ENCODE peak calls at places on chromosomes 7 and 10, in four cellular contexts. One of them, this sample, is unnamed.
A peak's percentile ranks its signal among the peaks of the same experiment; 100 is the strongest.

GRCh38 chr10:117720931-117721826 is 178.6 kb downstream of the EMX2 start:
- DNase-seq in brain microvascular endothelial cell: no peak
- DNase-seq in heart left ventricle: no peak
- DNase-seq in A549: no peak
- DNase-seq in this sample: no peak

GRCh38 chr7:494261-494687 is 25.4 kb downstream of the PDGFA start:
- DNase-seq in brain microvascular endothelial cell: no peak
- DNase-seq in heart left ventricle: peak; percentile 55
- DNase-seq in A549: no peak
- DNase-seq in this sample: no peak

GRCh38 chr10:27603104-27603503 is 99.0 kb downstream of the RAB18 start:
- DNase-seq in brain microvascular endothelial cell: no peak
- DNase-seq in heart left ventricle: no peak
- DNase-seq in A549: no peak
- DNase-seq in this sample: no peak

GRCh38 chr10:14126697-14127440 is 203.9 kb downstream of the FRMD4A start:
- DNase-seq in brain microvascular endothelial cell: peak; percentile 12
- DNase-seq in heart left ventricle: no peak
- DNase-seq in A549: no peak
- DNase-seq in this sample: no peak

GRCh38 chr10:14758994-14759664 is 15.6 kb downstream of the FAM107B start:
- DNase-seq in brain microvascular endothelial cell: no peak
- DNase-seq in heart left ventricle: no peak
- DNase-seq in A549: peak; percentile 32
- DNase-seq in this sample: no peak

GRCh38 chr7:101673951-101674350 is 44.9 kb upstream of the MYL10 start:
- DNase-seq in brain microvascular endothelial cell: no peak
- DNase-seq in heart left ventricle: no peak
- DNase-seq in A549: no peak
- DNase-seq in this sample: no peak

GRCh38 chr7:27478104-27478503 is 184.6 kb downstream of the HIBADH start:
- DNase-seq in brain microvascular endothelial cell: no peak
- DNase-seq in heart left ventricle: no peak
- DNase-seq in A549: no peak
- DNase-seq in this sample: no peak

GRCh38 chr10:90674927-90675326 is 182.9 kb downstream of the HTR7 start:
- DNase-seq in brain microvascular endothelial cell: peak; percentile 98
- DNase-seq in heart left ventricle: no peak
- DNase-seq in A549: no peak
- DNase-seq in this sample: peak; percentile 98

GRCh38 chr7:81402227-81402626 is 367.6 kb downstream of the HGF start:
- DNase-seq in brain microvascular endothelial cell: peak; percentile 56
- DNase-seq in heart left ventricle: no peak
- DNase-seq in A549: no peak
- DNase-seq in this sample: peak; percentile 42

GRCh38 chr10:73863039-73863817 is 11.1 kb downstream of the CAMK2G start:
- DNase-seq in brain microvascular endothelial cell: no peak
- DNase-seq in heart left ventricle: no peak
- DNase-seq in A549: no peak
- DNase-seq in this sample: no peak

GRCh38 chr10:27687326-27687725 is 58.3 kb downstream of the MKX start:
- DNase-seq in brain microvascular endothelial cell: peak; percentile 27
- DNase-seq in heart left ventricle: no peak
- DNase-seq in A549: no peak
- DNase-seq in this sample: no peak

GRCh38 chr7:22386865-22387264 is 29.9 kb upstream of the RAPGEF5 start:
- DNase-seq in brain microvascular endothelial cell: no peak
- DNase-seq in heart left ventricle: no peak
- DNase-seq in A549: no peak
- DNase-seq in this sample: no peak

GRCh38 chr10:33260403-33261239 is 73.8 kb downstream of the NRP1 start:
- DNase-seq in brain microvascular endothelial cell: no peak
- DNase-seq in heart left ventricle: no peak
- DNase-seq in A549: peak; percentile 77
- DNase-seq in this sample: no peak

GRCh38 chr7:33517191-33517590 is 387.8 kb downstream of the BBS9 start:
- DNase-seq in brain microvascular endothelial cell: no peak
- DNase-seq in heart left ventricle: no peak
- DNase-seq in A549: no peak
- DNase-seq in this sample: no peak

GRCh38 chr10:52031771-52032170 is 282.3 kb upstream of the DKK1 start:
- DNase-seq in brain microvascular endothelial cell: no peak
- DNase-seq in heart left ventricle: no peak
- DNase-seq in A549: no peak
- DNase-seq in this sample: peak; percentile 20

GRCh38 chr7:100127866-100128601 is 1.3 kb downstream of the MBLAC1 start:
- DNase-seq in brain microvascular endothelial cell: no peak
- DNase-seq in heart left ventricle: no peak
- DNase-seq in A549: no peak
- DNase-seq in this sample: no peak

GRCh38 chr10:13784067-13784466 is 197.3 kb downstream of the PRPF18 start:
- DNase-seq in brain microvascular endothelial cell: peak; percentile 67
- DNase-seq in heart left ventricle: no peak
- DNase-seq in A549: no peak
- DNase-seq in this sample: no peak

GRCh38 chr10:132654708-132655661 is 117.4 kb downstream of the INPP5A start:
- DNase-seq in brain microvascular endothelial cell: peak; percentile 50
- DNase-seq in heart left ventricle: no peak
- DNase-seq in A549: peak; percentile 60
- DNase-seq in this sample: no peak

GRCh38 chr7:44046321-44047061 is 2.0 kb downstream of the DBNL start:
- DNase-seq in brain microvascular endothelial cell: no peak
- DNase-seq in heart left ventricle: no peak
- DNase-seq in A549: no peak
- DNase-seq in this sample: no peak

GRCh38 chr7:142516038-142516501 is 233.2 kb upstream of the PRSS1 start:
- DNase-seq in brain microvascular endothelial cell: no peak
- DNase-seq in heart left ventricle: no peak
- DNase-seq in A549: peak; percentile 71
- DNase-seq in this sample: peak; percentile 18

GRCh38 chr7:73431041-73431835 is 2.3 kb upstream of the FZD9 start:
- DNase-seq in brain microvascular endothelial cell: no peak
- DNase-seq in heart left ventricle: no peak
- DNase-seq in A549: peak; percentile 70
- DNase-seq in this sample: no peak

GRCh38 chr10:21364196-21365114 is 161.0 kb downstream of the SKIDA1 start:
- DNase-seq in brain microvascular endothelial cell: peak; percentile 88
- DNase-seq in heart left ventricle: no peak
- DNase-seq in A549: peak; percentile 99
- DNase-seq in this sample: peak; percentile 60

GRCh38 chr10:79984851-79985250 is 35.9 kb upstream of the SFTPD start:
- DNase-seq in brain microvascular endothelial cell: no peak
- DNase-seq in heart left ventricle: no peak
- DNase-seq in A549: peak; percentile 20
- DNase-seq in this sample: no peak

GRCh38 chr10:30353851-30354250 is 4.8 kb upstream of the MTPAP start:
- DNase-seq in brain microvascular endothelial cell: peak; percentile 86
- DNase-seq in heart left ventricle: no peak
- DNase-seq in A549: no peak
- DNase-seq in this sample: peak; percentile 71

GRCh38 chr10:132685921-132686680 is 99.8 kb downstream of the NKX6-2 start:
- DNase-seq in brain microvascular endothelial cell: no peak
- DNase-seq in heart left ventricle: no peak
- DNase-seq in A549: no peak
- DNase-seq in this sample: no peak

GRCh38 chr7:15684834-15685233 is 1.6 kb downstream of the MEOX2 start:
- DNase-seq in brain microvascular endothelial cell: no peak
- DNase-seq in heart left ventricle: peak; percentile 54
- DNase-seq in A549: no peak
- DNase-seq in this sample: no peak

GRCh38 chr10:122733450-122733849 is 33.8 kb upstream of the C10orf120 start:
- DNase-seq in brain microvascular endothelial cell: no peak
- DNase-seq in heart left ventricle: no peak
- DNase-seq in A549: no peak
- DNase-seq in this sample: no peak

GRCh38 chr10:4851846-4852245 is 25.8 kb downstream of the AKR1E2 start:
- DNase-seq in brain microvascular endothelial cell: no peak
- DNase-seq in heart left ventricle: no peak
- DNase-seq in A549: no peak
- DNase-seq in this sample: no peak

GRCh38 chr7:34438436-34438835 is 219.6 kb upstream of the NPSR1 start:
- DNase-seq in brain microvascular endothelial cell: no peak
- DNase-seq in heart left ventricle: no peak
- DNase-seq in A549: no peak
- DNase-seq in this sample: no peak

GRCh38 chr10:23364378-23364777 is 19.8 kb upstream of the C10orf67 start:
- DNase-seq in brain microvascular endothelial cell: no peak
- DNase-seq in heart left ventricle: no peak
- DNase-seq in A549: no peak
- DNase-seq in this sample: no peak

GRCh38 chr10:23362069-23362830 is 17.7 kb upstream of the C10orf67 start:
- DNase-seq in brain microvascular endothelial cell: no peak
- DNase-seq in heart left ventricle: no peak
- DNase-seq in A549: no peak
- DNase-seq in this sample: no peak

GRCh38 chr10:23361665-23362064 is 17.1 kb upstream of the C10orf67 start:
- DNase-seq in brain microvascular endothelial cell: no peak
- DNase-seq in heart left ventricle: no peak
- DNase-seq in A549: no peak
- DNase-seq in this sample: no peak

GRCh38 chr10:23363788-23364135 is 19.2 kb upstream of the C10orf67 start:
- DNase-seq in brain microvascular endothelial cell: no peak
- DNase-seq in heart left ventricle: no peak
- DNase-seq in A549: no peak
- DNase-seq in this sample: no peak

GRCh38 chr10:23362879-23363787 is 18.5 kb upstream of the C10orf67 start:
- DNase-seq in brain microvascular endothelial cell: no peak
- DNase-seq in heart left ventricle: no peak
- DNase-seq in A549: no peak
- DNase-seq in this sample: no peak
- H3K4me3 ChIP-seq in brain microvascular endothelial cell: no peak overlapping the region
- H3K4me3 ChIP-seq in heart left ventricle: no peak overlapping the region
- H3K4me3 ChIP-seq in A549: no peak overlapping the region
- H3K4me3 ChIP-seq in this sample: no peak overlapping the region

DNA sequence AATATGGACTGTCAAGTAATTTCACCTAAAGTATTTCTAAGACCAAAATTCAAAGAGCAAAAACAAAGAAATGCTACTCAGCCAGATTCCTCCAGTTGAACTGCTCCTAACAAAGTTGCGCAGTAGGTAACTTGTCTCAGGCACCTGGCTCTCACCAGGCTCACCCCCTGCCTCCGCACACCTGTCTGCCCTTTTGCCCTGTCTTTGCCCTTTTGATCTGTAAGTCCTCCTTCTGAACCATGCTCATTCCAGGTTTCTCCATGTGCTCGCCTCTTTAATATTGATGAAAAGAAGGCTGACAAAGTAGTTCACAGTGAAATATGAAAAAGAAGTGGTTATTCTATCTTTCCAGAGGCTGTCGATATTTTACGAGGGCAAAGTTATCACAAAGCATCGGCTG is 300.3 kb downstream of the C7orf25 start:
- DNase-seq in brain microvascular endothelial cell: no peak
- DNase-seq in heart left ventricle: no peak
- DNase-seq in A549: no peak
- DNase-seq in this sample: no peak
- H3K4me3 ChIP-seq in brain microvascular endothelial cell: no peak overlapping the region
- H3K4me3 ChIP-seq in heart left ventricle: no peak overlapping the region
- H3K4me3 ChIP-seq in A549: no peak overlapping the region
- H3K4me3 ChIP-seq in this sample: no peak overlapping the region

GRCh38 chr7:158489462-158490155 is 98.0 kb downstream of the PTPRN2 start:
- DNase-seq in brain microvascular endothelial cell: no peak
- DNase-seq in heart left ventricle: no peak
- DNase-seq in A549: no peak
- DNase-seq in this sample: no peak
- H3K4me3 ChIP-seq in brain microvascular endothelial cell: no peak overlapping the region
- H3K4me3 ChIP-seq in heart left ventricle: no peak overlapping the region
- H3K4me3 ChIP-seq in A549: no peak overlapping the region
- H3K4me3 ChIP-seq in this sample: no peak overlapping the region

GRCh38 chr10:60280475-60280874 is 109.2 kb downstream of the ANK3 start:
- DNase-seq in brain microvascular endothelial cell: no peak
- DNase-seq in heart left ventricle: no peak
- DNase-seq in A549: no peak
- DNase-seq in this sample: no peak

GRCh38 chr10:60281792-60282353 is 107.8 kb downstream of the ANK3 start:
- DNase-seq in brain microvascular endothelial cell: no peak
- DNase-seq in heart left ventricle: no peak
- DNase-seq in A549: no peak
- DNase-seq in this sample: no peak

GRCh38 chr10:60281331-60281730 is 108.3 kb downstream of the ANK3 start:
- DNase-seq in brain microvascular endothelial cell: no peak
- DNase-seq in heart left ventricle: no peak
- DNase-seq in A549: no peak
- DNase-seq in this sample: no peak

GRCh38 chr10:60282771-60283353 is 106.8 kb downstream of the ANK3 start:
- DNase-seq in brain microvascular endothelial cell: peak; percentile 78
- DNase-seq in heart left ventricle: no peak
- DNase-seq in A549: peak; percentile 83
- DNase-seq in this sample: peak; percentile 25

GRCh38 chr10:60283397-60283796 is 106.3 kb downstream of the ANK3 start:
- DNase-seq in brain microvascular endothelial cell: no peak
- DNase-seq in heart left ventricle: no peak
- DNase-seq in A549: peak; percentile 24
- DNase-seq in this sample: no peak
- H3K4me3 ChIP-seq in brain microvascular endothelial cell: no peak overlapping the region
- H3K4me3 ChIP-seq in heart left ventricle: no peak overlapping the region
- H3K4me3 ChIP-seq in A549: peak overlapping the region; percentile 23
- H3K4me3 ChIP-seq in this sample: no peak overlapping the region

DNA sequence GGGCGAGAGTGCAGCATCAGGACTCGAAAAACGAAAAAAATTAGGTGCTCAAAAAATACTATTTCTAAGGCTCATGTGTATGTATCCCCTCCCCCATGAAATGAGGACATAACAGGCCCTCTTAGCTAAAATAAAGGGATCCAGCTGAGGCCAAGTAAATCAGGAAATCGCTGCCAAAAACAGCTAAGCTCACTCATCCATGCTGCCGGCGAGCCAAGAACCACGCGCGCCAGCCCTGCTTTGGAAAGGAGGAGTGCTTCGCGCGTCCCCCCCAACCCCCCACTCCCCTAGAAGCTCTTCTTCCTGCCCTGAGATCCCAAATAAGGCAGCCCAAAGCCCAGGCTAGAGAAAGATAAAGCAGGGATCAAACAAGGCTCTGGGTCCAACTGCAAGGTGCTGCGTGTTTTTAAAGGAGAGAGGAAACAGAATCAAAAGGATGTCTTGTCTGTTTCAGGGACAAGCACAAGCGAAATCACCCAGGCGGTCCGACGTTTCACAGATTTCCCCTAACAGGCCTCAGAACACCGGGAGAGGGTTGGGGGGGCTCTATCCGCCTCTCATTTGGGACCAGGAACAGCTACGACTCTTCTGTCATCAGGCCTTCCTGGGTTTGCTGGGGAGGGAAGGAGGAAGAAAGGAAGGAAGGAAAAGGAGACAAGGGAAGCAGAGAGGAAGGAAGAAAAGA is 168.3 kb upstream of the AUTS2 start:
- DNase-seq in brain microvascular endothelial cell: no peak
- DNase-seq in heart left ventricle: peak; percentile 82
- DNase-seq in A549: no peak
- DNase-seq in this sample: no peak
- H3K4me3 ChIP-seq in brain microvascular endothelial cell: no peak overlapping the region
- H3K4me3 ChIP-seq in heart left ventricle: peak overlapping the region; percentile 23
- H3K4me3 ChIP-seq in A549: no peak overlapping the region
- H3K4me3 ChIP-seq in this sample: no peak overlapping the region

This sample was measured in skeletal muscle cell.